ENCODE peak calls at places on chromosomes 13 and 19, in nine cellular contexts. P is IMR-90, D is adrenal gland, Q is esophagus squamous epithelium, L is uterus, V is A549, M is upper lobe of left lung, T is NB4, N is tibial nerve. J is an unnamed sample.

GRCh38 chr13:50911051-50911690 is 1.6 kb downstream of the RNASEH2B start:
- DNase-seq in N (no peak), V (no peak), P (no peak), L (no peak), T (peak; percentile 76), M (no peak), Q (no peak), D (no peak), J (no peak)

GRCh38 chr19:38812004-38812840 is 523 bp downstream of the LGALS4 start:
- DNase-seq in P (no peak), D (no peak), Q (no peak), M (no peak), N (no peak), T (no peak), V (no peak), L (no peak), J (no peak)

GRCh38 chr19:29771708-29772415 is 39.9 kb upstream of the CCNE1 start:
- DNase-seq in N (no peak), Q (no peak), L (no peak), D (peak; percentile 82), P (peak; percentile 37), T (peak; percentile 42), M (no peak), V (peak; percentile 97), J (no peak)

GRCh38 chr19:5691205-5691929 is 1.3 kb downstream of the RPL36 start:
- DNase-seq in T (peak; percentile 59), L (peak; percentile 68), V (no peak), Q (no peak), P (peak; percentile 31), N (no peak), M (peak; percentile 87), D (peak; percentile 78), J (no peak)

GRCh38 chr13:38348890-38349289 is 761 bp upstream of the UFM1 start:
- DNase-seq in Q (no peak), M (no peak), L (no peak), V (peak; percentile 9), T (peak; percentile 26), P (peak; percentile 40), D (peak; percentile 12), N (no peak), J (no peak)

GRCh38 chr13:60645552-60646138 is 248.6 kb downstream of the TDRD3 start:
- DNase-seq in M (no peak), Q (no peak), T (peak; percentile 9), V (no peak), P (no peak), N (no peak), D (no peak), L (no peak), J (no peak)

GRCh38 chr13:48009298-48009697 is 8.2 kb upstream of the SUCLA2 start:
- DNase-seq in M (no peak), V (peak; percentile 5), D (no peak), N (no peak), T (peak; percentile 85), L (no peak), Q (no peak), P (peak; percentile 51), J (no peak)

GRCh38 chr19:5225486-5226345 is 114.9 kb downstream of the PTPRS start:
- DNase-seq in M (no peak), L (no peak), P (no peak), Q (no peak), D (no peak), N (no peak), V (no peak), T (peak; percentile 39), J (no peak)

GRCh38 chr13:43261018-43261417 is 237.6 kb downstream of the DNAJC15 start:
- DNase-seq in L (no peak), Q (no peak), T (no peak), M (no peak), V (no peak), N (no peak), P (peak; percentile 90), D (no peak), J (no peak)

GRCh38 chr13:98226520-98226919 is 49.5 kb upstream of the RNF113B start:
- DNase-seq in V (no peak), M (no peak), L (no peak), D (no peak), P (no peak), T (no peak), N (no peak), Q (no peak), J (no peak)

GRCh38 chr19:47122359-47123335 is 8.0 kb upstream of the SAE1 start:
- DNase-seq in L (no peak), Q (no peak), M (no peak), D (no peak), N (no peak), T (no peak), V (no peak), P (peak; percentile 83), J (no peak)

GRCh38 chr13:76023644-76024043 is 387.5 kb downstream of the LMO7 start:
- DNase-seq in V (no peak), T (no peak), L (no peak), Q (no peak), D (no peak), M (no peak), P (peak; percentile 48), N (no peak), J (no peak)

GRCh38 chr19:14097532-14098151 is 7.1 kb upstream of the SAMD1 start:
- DNase-seq in T (peak; percentile 16), M (peak; percentile 73), P (no peak), L (no peak), N (no peak), D (no peak), V (no peak), Q (no peak), J (no peak)

GRCh38 chr19:19064098-19064722 is 416 bp downstream of the SLC25A42 start:
- DNase-seq in N (no peak), Q (peak; percentile 45), M (no peak), T (no peak), V (peak; percentile 56), L (no peak), P (no peak), D (no peak), J (peak; percentile 89)

DNA sequence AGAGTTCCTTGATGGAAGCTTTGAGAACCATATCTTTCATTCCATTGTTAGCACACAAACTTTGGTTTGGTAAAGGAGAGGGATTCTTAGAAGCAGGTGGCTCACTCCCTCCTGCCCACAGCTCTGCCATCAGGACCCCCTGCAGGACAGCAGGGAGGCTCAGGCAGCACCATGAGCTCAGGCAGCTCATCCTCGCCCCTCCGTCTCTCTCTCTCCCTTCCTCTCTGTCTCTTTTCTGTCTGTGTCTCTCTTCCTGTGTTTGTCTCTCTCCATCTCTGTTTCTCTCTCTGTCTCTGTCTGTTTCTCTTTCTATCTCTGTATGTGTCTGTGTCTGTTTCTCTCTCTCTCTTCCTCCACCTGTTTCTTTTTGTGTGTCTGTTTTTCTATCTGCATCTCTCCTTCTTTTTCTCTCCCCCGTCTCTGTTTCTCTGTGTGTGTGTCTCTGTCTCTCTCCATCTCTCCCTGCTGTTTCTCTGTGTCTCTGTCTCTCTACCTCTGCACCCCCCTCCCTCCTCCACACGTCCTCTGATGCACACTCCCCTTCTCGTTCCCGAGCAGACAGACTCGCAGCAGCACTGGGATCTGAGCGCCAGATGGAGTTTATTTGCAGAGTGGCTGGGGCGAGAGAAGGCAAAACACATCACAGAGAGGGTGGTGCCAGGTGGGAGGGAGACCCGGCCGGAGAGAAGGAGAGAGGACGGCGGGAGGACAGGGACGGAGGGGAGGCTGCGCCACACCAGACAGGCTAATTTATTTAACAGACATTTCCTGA is 8.7 kb downstream of the SBK2 start:
- DNase-seq in T (no peak), M (no peak), Q (no peak), N (no peak), D (no peak), V (no peak), P (peak; percentile 35), L (no peak), J (no peak)
- TF ChIP-seq CTCF in T (no peak), M (no peak), Q (no peak), N (no peak), D (no peak), V (no peak), P (peak; percentile 22), L (no peak), J (no peak)

GRCh38 chr13:112608212-112608611 is 20.3 kb upstream of the TUBGCP3 start:
- DNase-seq in Q (no peak), V (no peak), N (no peak), T (no peak), M (no peak), D (no peak), L (no peak), P (no peak), J (no peak)

GRCh38 chr13:112603641-112604220 is 15.8 kb upstream of the TUBGCP3 start:
- DNase-seq in L (no peak), T (no peak), P (peak; percentile 31), V (no peak), Q (no peak), M (no peak), D (no peak), N (no peak), J (no peak)

GRCh38 chr13:112601351-112601750 is 13.4 kb upstream of the TUBGCP3 start:
- DNase-seq in Q (no peak), T (no peak), N (no peak), P (no peak), D (no peak), L (no peak), V (no peak), M (no peak), J (no peak)

GRCh38 chr13:112605531-112605990 is 17.6 kb upstream of the TUBGCP3 start:
- DNase-seq in Q (no peak), L (no peak), D (no peak), V (no peak), P (no peak), N (no peak), T (no peak), M (no peak), J (no peak)

GRCh38 chr13:112606125-112607001 is 18.4 kb upstream of the TUBGCP3 start:
- DNase-seq in P (peak; percentile 78), L (peak; percentile 91), M (peak; percentile 99), V (peak; percentile 53), T (peak; percentile 90), N (peak; percentile 85), D (peak; percentile 95), Q (peak; percentile 31), J (peak; percentile 86)
- TF ChIP-seq POLR2A in P (peak; percentile 21), L (peak; percentile 47), M (no peak), V (no peak), T (no peak), N (no peak), D (no peak), Q (no peak), J (no peak)

GRCh38 chr13:113941571-113942191 is 32.2 kb downstream of the C13orf46 start:
- DNase-seq in D (peak; percentile 44), P (no peak), T (peak; percentile 53), Q (no peak), M (no peak), V (no peak), N (no peak), L (no peak), J (no peak)
- H3K4me3 ChIP-seq in D (no peak overlapping the region), P (no peak overlapping the region), T (no peak overlapping the region), Q (no peak overlapping the region), M (no peak overlapping the region), V (no peak overlapping the region), N (no peak overlapping the region), L (no peak overlapping the region), J (no peak overlapping the region)

GRCh38 chr13:77478645-77478997 is 56.9 kb upstream of the SCEL start:
- DNase-seq in L (no peak), Q (no peak), P (no peak), M (no peak), V (no peak), T (no peak), D (no peak), N (no peak), J (no peak)
- TF ChIP-seq CTCF in L (no peak), Q (no peak), P (no peak), M (no peak), V (no peak), T (no peak), D (no peak), N (peak; percentile 6), J (no peak)

J was measured in lower leg skin.